ENCODE peak calls at places on chromosomes 13 and 19, in four cellular contexts. X is heart left ventricle, K is uterus, S is prostate gland. P is an unnamed sample.

GRCh38 chr19:48292798-48293197 is 22.9 kb downstream of the ZNF114 start:
- DNase-seq in X (no peak), K (no peak), S (no peak), P (no peak)

GRCh38 chr19:57559008-57559403 is 657 bp downstream of the ZNF550 start:
- DNase-seq in X (peak; percentile 29), K (no peak), S (no peak), P (no peak)

GRCh38 chr19:12092065-12092867 is 27.7 kb downstream of the ZNF844 start:
- DNase-seq in X (peak; percentile 89), K (peak; percentile 77), S (peak; percentile 70), P (peak; percentile 78)

GRCh38 chr19:12841094-12841493 is 2.8 kb downstream of the MAST1 start:
- DNase-seq in X (no peak), K (no peak), S (no peak), P (peak; percentile 60)

GRCh38 chr13:113084094-113084942 is 21.3 kb upstream of the F7 start:
- DNase-seq in X (no peak), K (no peak), S (no peak), P (no peak)

GRCh38 chr13:93784191-93784590 is 557.6 kb downstream of the GPC6 start:
- DNase-seq in X (no peak), K (no peak), S (no peak), P (no peak)

GRCh38 chr19:7618771-7619510 is 10.4 kb downstream of the XAB2 start:
- DNase-seq in X (no peak), K (no peak), S (peak; percentile 90), P (peak; percentile 95)

GRCh38 chr13:27082325-27082724 is 89.3 kb downstream of the USP12 start:
- DNase-seq in X (no peak), K (no peak), S (no peak), P (no peak)

GRCh38 chr19:41774515-41774980 is 19.2 kb downstream of the CEACAM6 start:
- DNase-seq in X (no peak), K (no peak), S (peak; percentile 55), P (no peak)

GRCh38 chr13:99991013-99991805 is 9.6 kb downstream of the ZIC2 start:
- DNase-seq in X (no peak), K (no peak), S (no peak), P (no peak)

GRCh38 chr19:50203281-50204080 is at the start of gene MYH14:
- DNase-seq in X (peak; percentile 87), K (peak; percentile 30), S (peak; percentile 97), P (peak; percentile 98)

GRCh38 chr19:35559281-35559659 is 4.2 kb downstream of the ATP4A start:
- DNase-seq in X (no peak), K (no peak), S (no peak), P (peak; percentile 50)

GRCh38 chr13:74128171-74128767 is 5.9 kb downstream of the KLF12 start:
- DNase-seq in X (no peak), K (no peak), S (no peak), P (no peak)

GRCh38 chr19:2273356-2274184 is 8.4 kb downstream of the PEAK3 start:
- DNase-seq in X (peak; percentile 79), K (peak; percentile 77), S (peak; percentile 47), P (peak; percentile 78)

GRCh38 chr13:105272660-105273631 is 1262.5 kb downstream of the EFNB2 start:
- DNase-seq in X (no peak), K (no peak), S (no peak), P (no peak)

GRCh38 chr13:26280295-26280694 is 26.4 kb downstream of the CDK8 start:
- DNase-seq in X (no peak), K (no peak), S (no peak), P (no peak)

GRCh38 chr13:30362869-30363268 is 55.5 kb upstream of the KATNAL1 start:
- DNase-seq in X (peak; percentile 34), K (peak; percentile 42), S (no peak), P (no peak)

DNA sequence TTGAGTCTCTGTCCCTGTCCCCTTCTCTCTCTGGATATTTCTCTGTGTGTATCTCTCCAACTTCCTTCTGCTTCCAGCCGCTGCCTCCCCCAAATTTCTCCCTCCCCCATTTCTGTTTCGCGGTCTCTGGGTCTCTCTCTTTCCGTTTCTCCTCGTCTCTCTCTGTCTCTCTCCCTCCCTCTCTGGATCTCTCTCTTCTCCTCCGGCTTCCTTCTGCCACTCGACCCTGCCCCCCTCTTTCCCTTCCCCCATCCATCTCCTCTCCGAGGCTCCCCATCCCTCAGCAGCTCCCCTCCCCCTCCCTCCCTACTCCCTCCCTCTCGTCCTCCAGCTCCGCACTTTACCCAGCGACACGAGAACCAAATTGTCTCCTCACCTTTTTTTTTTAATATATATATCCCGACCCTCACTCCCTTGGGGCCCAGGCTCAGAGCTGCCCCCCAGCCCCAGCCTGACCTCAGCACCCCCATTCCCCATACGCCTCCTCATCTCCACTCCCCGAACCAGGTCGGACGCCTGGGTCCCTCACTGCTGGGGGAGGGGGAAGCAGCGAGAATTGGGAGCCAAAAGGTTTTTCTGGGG is 3.5 kb upstream of the CACNG8 start:
- DNase-seq in X (no peak), K (no peak), S (no peak), P (no peak)
- H3K4me3 ChIP-seq in X (no peak overlapping the region), K (no peak overlapping the region), S (no peak overlapping the region), P (no peak overlapping the region)

DNA sequence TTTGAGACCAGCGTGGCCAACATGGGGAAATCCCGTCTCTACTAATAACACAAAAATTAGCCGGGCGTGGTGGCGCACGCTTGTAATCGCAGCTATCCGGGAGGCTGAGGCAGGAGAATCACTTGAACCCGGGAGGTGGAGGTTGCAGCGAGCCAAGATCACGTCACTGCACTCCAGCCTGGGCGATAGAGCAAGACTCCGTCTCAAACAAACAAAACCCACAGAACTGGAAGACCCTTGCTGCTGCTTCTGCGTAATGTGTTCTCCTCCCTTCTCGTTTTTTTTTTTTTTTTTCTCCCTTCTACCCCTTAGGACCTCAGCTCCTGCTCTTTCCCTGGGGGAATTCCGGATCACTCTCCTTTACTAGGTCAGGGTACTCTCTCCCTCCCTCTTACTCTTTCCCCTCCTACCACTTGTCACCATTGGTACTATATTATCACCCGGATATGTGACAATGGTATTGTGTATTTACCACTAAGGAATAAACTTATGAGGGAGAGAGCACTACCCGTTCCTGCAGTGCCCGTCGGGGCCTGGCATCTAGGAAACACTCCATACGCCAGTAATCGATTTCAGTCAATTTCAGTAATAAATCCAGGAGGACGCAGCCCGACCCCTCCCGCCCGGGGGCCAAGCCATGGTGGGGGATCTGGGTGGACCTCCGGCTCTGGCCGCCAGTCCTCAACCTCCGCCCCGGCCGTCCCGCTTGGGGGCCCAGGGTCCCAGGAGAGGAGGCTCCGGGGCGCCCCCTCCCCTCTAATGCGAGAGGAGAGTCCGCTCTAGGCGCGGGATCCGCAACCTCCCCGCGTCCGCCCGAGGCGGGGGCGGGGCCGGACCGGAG is 423 bp upstream of the GARRE1 start:
- DNase-seq in X (peak; percentile 90), K (peak; percentile 83), S (no peak), P (no peak)
- TF ChIP-seq POLR2A in X (peak; percentile 41), K (peak; percentile 86), S (peak; percentile 91), P (peak; percentile 59)

GRCh38 chr13:109768176-109768575 is 18.2 kb downstream of the IRS2 start:
- DNase-seq in X (no peak), K (no peak), S (no peak), P (no peak)
- H3K4me3 ChIP-seq in X (no peak overlapping the region), K (no peak overlapping the region), S (no peak overlapping the region), P (no peak overlapping the region)

GRCh38 chr19:55206664-55207500 is 2.4 kb downstream of the PTPRH start:
- DNase-seq in X (peak; percentile 79), K (peak; percentile 84), S (no peak), P (peak; percentile 90)
- TF ChIP-seq POLR2A in X (peak; percentile 14), K (no peak), S (peak; percentile 66), P (peak; percentile 63)

GRCh38 chr19:362154-362553 is 17.6 kb upstream of the MIER2 start:
- DNase-seq in X (no peak), K (no peak), S (no peak), P (no peak)
- H3K4me3 ChIP-seq in X (no peak overlapping the region), K (no peak overlapping the region), S (no peak overlapping the region), P (no peak overlapping the region)

DNA sequence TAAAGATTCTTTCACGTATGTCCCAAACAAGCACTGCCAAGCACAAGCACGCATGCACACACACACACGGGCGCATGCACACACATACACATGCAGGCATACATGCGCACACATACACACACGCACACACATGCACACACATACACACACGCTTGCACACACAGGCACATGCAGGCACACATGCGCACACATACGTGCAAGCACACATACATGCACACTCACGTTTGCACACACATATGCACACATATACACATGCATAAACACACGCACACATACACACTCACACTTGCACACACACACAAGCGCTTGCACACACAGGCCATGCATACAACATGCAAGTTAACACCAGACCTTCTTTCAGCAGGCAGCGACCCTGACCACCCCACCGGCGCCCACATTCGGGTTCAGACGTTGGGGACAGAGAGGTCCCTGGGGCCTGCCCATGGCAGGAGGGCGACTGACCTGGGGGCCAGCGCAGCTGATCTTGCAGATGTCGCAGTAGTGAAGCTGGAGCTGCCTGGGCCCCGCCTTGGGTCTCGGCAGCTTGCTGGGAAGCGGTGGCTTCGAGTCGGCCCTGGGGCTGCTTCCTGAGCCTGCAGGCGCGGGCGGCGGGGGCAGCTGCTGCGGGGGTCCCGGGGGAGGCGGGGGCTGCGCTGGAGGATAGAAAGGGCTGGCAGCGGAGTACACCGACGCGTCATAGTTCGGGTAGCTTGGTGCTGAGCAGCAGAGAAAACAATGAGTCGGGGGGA is 37.8 kb downstream of the ZFR2 start:
- DNase-seq in X (no peak), K (no peak), S (no peak), P (no peak)
- TF ChIP-seq POLR2A in X (no peak), K (no peak), S (no peak), P (no peak)

GRCh38 chr13:80314711-80315505 is 26.0 kb downstream of the SPRY2 start:
- DNase-seq in X (no peak), K (no peak), S (no peak), P (no peak)

GRCh38 chr13:80309926-80310325 is 31.0 kb downstream of the SPRY2 start:
- DNase-seq in X (no peak), K (no peak), S (no peak), P (no peak)

GRCh38 chr13:80312012-80312704 is 28.8 kb downstream of the SPRY2 start:
- DNase-seq in X (no peak), K (no peak), S (no peak), P (no peak)

GRCh38 chr13:80312967-80313366 is 28.0 kb downstream of the SPRY2 start:
- DNase-seq in X (no peak), K (no peak), S (no peak), P (no peak)

DNA sequence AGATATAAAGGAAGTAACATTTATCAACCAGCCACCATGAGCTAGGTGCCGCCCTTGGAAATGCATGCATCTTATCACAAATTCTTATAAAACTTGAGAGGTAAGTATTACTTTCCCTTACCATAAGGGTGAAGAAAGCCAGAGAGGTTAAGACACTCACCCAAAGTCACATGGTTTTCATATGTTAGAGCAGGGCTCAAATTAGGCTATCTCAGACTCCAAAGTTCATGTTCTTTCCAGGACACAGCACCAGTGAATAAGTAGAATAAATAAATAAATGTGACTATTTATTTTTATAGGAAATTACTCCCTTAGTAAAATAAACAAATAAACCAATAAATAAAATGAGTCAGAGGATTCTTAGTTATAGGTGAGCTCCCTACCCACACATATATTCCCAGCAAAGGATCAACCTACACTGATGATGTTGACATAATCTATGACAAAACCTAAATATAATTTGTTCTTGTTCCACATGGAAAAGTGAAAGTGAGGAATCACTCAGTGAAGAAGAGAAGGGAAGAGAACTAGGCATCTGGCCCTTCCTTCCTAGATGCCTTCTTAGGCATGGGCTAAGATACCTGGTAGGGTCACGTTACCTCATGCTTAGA is 27.2 kb downstream of the SPRY2 start:
- DNase-seq in X (no peak), K (no peak), S (no peak), P (no peak)
- H3K4me3 ChIP-seq in X (no peak overlapping the region), K (no peak overlapping the region), S (no peak overlapping the region), P (no peak overlapping the region)